ENCODE peak calls at places on chromosomes 1 and 21, in seven cellular contexts. N is adrenal gland, B is vagina, K is A549, S is ovary, G is NB4, Q is esophagus muscularis mucosa. O is an unnamed sample.

GRCh38 chr1:53934170-53934765 is 11.2 kb downstream of the IFT25 start:
- DNase-seq in N (no peak), B (no peak), K (no peak), S (no peak), G (no peak), Q (no peak), O (no peak)

GRCh38 chr1:208000504-208000903 is 89.6 kb upstream of the CD34 start:
- DNase-seq in N (no peak), B (peak), K (no peak), S (no peak), G (no peak), Q (no peak), O (no peak)

GRCh38 chr21:35635261-35635660 is 425.1 kb downstream of the SETD4 start:
- DNase-seq in N (no peak), B (no peak), K (peak), S (no peak), G (no peak), Q (peak), O (no peak)

GRCh38 chr1:18134324-18135046 is 26.9 kb downstream of the IGSF21 start:
- DNase-seq in N (no peak), B (no peak), K (no peak), S (no peak), G (no peak), Q (no peak), O (no peak)

GRCh38 chr1:3231826-3232225 is 162.8 kb downstream of the PRDM16 start:
- DNase-seq in N (no peak), B (no peak), K (no peak), S (no peak), G (no peak), Q (no peak), O (no peak)

GRCh38 chr1:6261615-6261995 is 707 bp upstream of the GPR153 start:
- DNase-seq in N (no peak), B (no peak), K (no peak), S (no peak), G (no peak), Q (no peak), O (no peak)

GRCh38 chr1:34237416-34237815 is 60.7 kb downstream of the C1orf94 start:
- DNase-seq in N (no peak), B (no peak), K (no peak), S (no peak), G (no peak), Q (peak), O (no peak)

GRCh38 chr1:210597555-210598134 is 268.9 kb downstream of the HHAT start:
- DNase-seq in N (peak), B (no peak), K (peak), S (no peak), G (peak), Q (no peak), O (no peak)

GRCh38 chr1:117147856-117148588 is 26.5 kb upstream of the TRIM45 start:
- DNase-seq in N (no peak), B (no peak), K (peak), S (no peak), G (no peak), Q (no peak), O (no peak)

GRCh38 chr21:45867041-45867630 is 114.4 kb upstream of the COL6A1 start:
- DNase-seq in N (no peak), B (no peak), K (no peak), S (no peak), G (no peak), Q (no peak), O (peak)

GRCh38 chr1:154745286-154745731 is 124.8 kb downstream of the KCNN3 start:
- DNase-seq in N (no peak), B (no peak), K (no peak), S (peak), G (peak), Q (no peak), O (peak)

GRCh38 chr1:154742586-154742985 is 127.5 kb downstream of the KCNN3 start:
- DNase-seq in N (no peak), B (no peak), K (no peak), S (no peak), G (no peak), Q (no peak), O (no peak)

GRCh38 chr1:154741747-154742495 is 128.2 kb downstream of the KCNN3 start:
- DNase-seq in N (no peak), B (peak), K (peak), S (no peak), G (no peak), Q (no peak), O (no peak)

GRCh38 chr1:154744352-154744751 is 125.7 kb downstream of the KCNN3 start:
- DNase-seq in N (no peak), B (no peak), K (no peak), S (no peak), G (no peak), Q (no peak), O (no peak)

DNA sequence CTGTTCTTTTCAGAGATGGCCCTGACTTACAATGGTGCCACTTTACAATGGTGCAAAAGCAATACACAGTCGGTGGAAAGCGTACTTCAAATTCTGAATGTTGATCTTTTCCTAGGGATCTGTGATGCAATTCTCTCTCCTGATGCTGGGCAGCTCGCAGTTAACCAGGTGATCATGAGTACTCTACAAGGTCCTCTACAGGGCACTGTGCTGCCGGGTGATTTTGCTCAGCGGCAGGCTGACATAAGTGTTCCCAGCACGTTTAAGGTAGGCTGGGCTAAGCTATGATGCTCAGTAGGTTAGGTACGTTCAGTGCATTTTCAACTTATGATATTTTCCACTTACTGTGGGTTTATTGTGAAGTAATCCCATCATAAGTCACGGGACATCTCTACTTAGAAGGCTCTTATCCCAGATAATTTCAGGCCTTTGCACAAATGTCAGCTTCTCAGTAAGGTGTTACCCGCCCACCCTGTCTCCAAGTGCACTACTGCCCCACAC is 126.5 kb downstream of the KCNN3 start:
- DNase-seq in N (no peak), B (no peak), K (no peak), S (no peak), G (no peak), Q (no peak), O (no peak)
- TF ChIP-seq POLR2A in N (no peak), B (no peak), K (no peak), S (no peak), G (no peak), Q (no peak), O (no peak)

DNA sequence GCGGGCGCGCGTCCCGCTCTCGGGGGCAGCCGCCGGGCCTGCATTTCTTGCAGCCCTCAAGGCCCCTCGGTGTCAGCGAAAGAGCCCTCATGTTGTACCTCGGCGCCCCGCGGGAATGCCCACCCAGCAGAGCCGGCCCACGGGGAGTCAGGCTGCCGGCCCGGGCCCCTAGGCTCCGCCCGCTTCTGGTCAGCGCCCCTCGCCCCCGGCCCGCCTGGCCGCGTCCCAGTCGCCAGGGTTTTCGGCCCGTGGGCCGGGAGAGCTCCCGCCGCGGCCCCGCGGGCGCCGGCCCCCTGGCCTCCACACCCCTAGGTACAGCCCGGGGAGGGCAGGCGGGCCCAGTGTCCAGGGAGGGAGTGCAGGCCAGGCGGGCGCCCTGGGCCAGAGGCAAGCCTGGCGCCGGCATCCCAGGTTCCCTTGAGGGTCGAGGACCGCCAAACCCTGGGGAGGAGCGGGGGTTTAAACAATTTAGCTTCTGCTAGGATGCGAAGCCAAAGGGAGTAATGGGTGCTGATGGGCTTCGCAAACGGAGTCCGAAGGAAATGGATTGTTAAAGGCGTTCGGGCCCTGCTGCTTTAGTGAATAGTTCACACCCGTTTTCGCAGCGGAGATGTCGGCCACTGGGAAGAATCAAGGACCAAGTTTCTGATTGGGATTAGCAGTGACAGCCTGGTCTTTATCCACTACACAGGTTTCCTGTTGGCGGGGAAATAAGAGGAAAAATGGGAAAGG is 486 bp upstream of the KCNA3 start:
- DNase-seq in N (no peak), B (no peak), K (no peak), S (peak), G (no peak), Q (no peak), O (no peak)
- H3K4me3 ChIP-seq in N (no peak), B (peak), K (peak), S (peak), G (no peak), Q (peak), O (peak)

GRCh38 chr21:22892041-22892440 is 1893.8 kb downstream of the NCAM2 start:
- DNase-seq in N (no peak), B (no peak), K (no peak), S (no peak), G (no peak), Q (no peak), O (no peak)
- TF ChIP-seq POLR2A in N (no peak), B (no peak), K (no peak), S (no peak), G (no peak), Q (no peak), O (no peak)

GRCh38 chr1:217138839-217139466 is 415.7 kb upstream of the ESRRG start:
- DNase-seq in N (no peak), B (no peak), K (no peak), S (no peak), G (peak), Q (no peak), O (no peak)
- H3K4me3 ChIP-seq in N (no peak), B (no peak), K (no peak), S (no peak), G (no peak), Q (no peak), O (no peak)

O was measured in sigmoid colon.